ENCODE peak calls at places on chromosomes 2 and 18, in five cellular contexts. S is kidney, Y is colonic mucosa, M is stomach, D is breast epithelium. A is an unnamed sample.

GRCh38 chr2:100750143-100750542 is 69.8 kb upstream of the NPAS2 start:
- DNase-seq in S (no peak), Y (no peak), M (no peak), D (no peak), A (no peak)

GRCh38 chr18:62183578-62184195 is 3.2 kb downstream of the PIGN start:
- DNase-seq in S (no peak), D (no peak), Y (peak; percentile 54), M (no peak), A (peak; percentile 49)

GRCh38 chr2:142892715-142893114 is 15.3 kb downstream of the KYNU start:
- DNase-seq in Y (no peak), M (no peak), S (no peak), D (no peak), A (no peak)

GRCh38 chr2:151716721-151717120 is 17.6 kb downstream of the NEB start:
- DNase-seq in Y (no peak), S (no peak), M (no peak), D (no peak), A (no peak)

GRCh38 chr2:117536139-117536538 is 278.4 kb upstream of the DDX18 start:
- DNase-seq in D (no peak), S (no peak), Y (no peak), M (no peak), A (no peak)

GRCh38 chr2:33770023-33770422 is 170.9 kb upstream of the FAM98A start:
- DNase-seq in D (no peak), M (no peak), S (no peak), Y (no peak), A (no peak)

GRCh38 chr2:151817929-151818328 is 10.3 kb downstream of the ARL5A start:
- DNase-seq in S (no peak), M (no peak), Y (no peak), D (no peak), A (no peak)

GRCh38 chr2:246489-247145 is 17.2 kb downstream of the SH3YL1 start:
- DNase-seq in Y (peak; percentile 31), M (no peak), S (no peak), D (no peak), A (peak; percentile 44)

GRCh38 chr2:233844836-233845235 is 9.5 kb downstream of the HJURP start:
- DNase-seq in S (no peak), Y (no peak), M (peak; percentile 17), D (no peak), A (no peak)

GRCh38 chr2:142325870-142326269 is 195.1 kb upstream of the LRP1B start:
- DNase-seq in D (no peak), M (no peak), Y (no peak), S (no peak), A (peak; percentile 33)

GRCh38 chr18:48340502-48340901 is 68.7 kb downstream of the ZBTB7C start:
- DNase-seq in S (no peak), Y (no peak), M (no peak), D (no peak), A (peak; percentile 53)

GRCh38 chr2:33214436-33214835 is 262.0 kb upstream of the RASGRP3 start:
- DNase-seq in D (no peak), M (peak; percentile 74), Y (no peak), S (no peak), A (no peak)

GRCh38 chr18:30754846-30755245 is 287.7 kb downstream of the DSC3 start:
- DNase-seq in S (no peak), D (no peak), Y (no peak), M (no peak), A (no peak)

GRCh38 chr2:113847144-113847543 is 42.7 kb upstream of the ACTR3 start:
- DNase-seq in Y (no peak), S (no peak), D (no peak), M (no peak), A (no peak)

GRCh38 chr2:188898261-188898660 is 75.9 kb upstream of the COL3A1 start:
- DNase-seq in D (no peak), M (no peak), S (no peak), Y (no peak), A (no peak)

GRCh38 chr2:105187531-105187930 is 54.0 kb upstream of the GPR45 start:
- DNase-seq in M (no peak), Y (no peak), S (no peak), D (no peak), A (no peak)

GRCh38 chr2:197515277-197515797 is 529 bp upstream of the MOB4 start:
- DNase-seq in D (no peak), S (no peak), M (no peak), Y (peak; percentile 42), A (peak; percentile 20)

GRCh38 chr2:19649785-19650380 is 251.9 kb downstream of the TTC32 start:
- DNase-seq in S (no peak), Y (no peak), M (no peak), D (no peak), A (no peak)

GRCh38 chr2:205704101-205704741 is 21.9 kb downstream of the NRP2 start:
- DNase-seq in S (no peak), M (peak; percentile 69), Y (no peak), D (no peak), A (no peak)

GRCh38 chr18:21914739-21915319 is 174.2 kb downstream of the MIB1 start:
- DNase-seq in D (no peak), S (no peak), Y (peak; percentile 32), M (no peak), A (peak; percentile 35)

GRCh38 chr18:79588636-79589481 is 90.7 kb upstream of the CTDP1 start:
- DNase-seq in D (peak; percentile 71), M (peak; percentile 60), Y (peak; percentile 58), S (peak; percentile 96), A (no peak)

GRCh38 chr2:186349508-186349907 is 136.6 kb upstream of the ZC3H15 start:
- DNase-seq in D (no peak), M (no peak), S (no peak), Y (no peak), A (no peak)

GRCh38 chr2:64937341-64938230 is 51.6 kb upstream of the SLC1A4 start:
- DNase-seq in D (no peak), M (no peak), Y (no peak), S (peak; percentile 75), A (no peak)

GRCh38 chr2:158025263-158025996 is 76.2 kb upstream of the UPP2 start:
- DNase-seq in Y (no peak), S (no peak), D (no peak), M (no peak), A (no peak)

GRCh38 chr2:201149064-201149820 is 33.3 kb downstream of the CFLAR start:
- DNase-seq in Y (peak; percentile 49), D (no peak), S (no peak), M (no peak), A (no peak)

GRCh38 chr2:201144101-201145051 is 28.4 kb downstream of the CFLAR start:
- DNase-seq in M (no peak), S (no peak), D (no peak), Y (no peak), A (no peak)

GRCh38 chr2:201151127-201152074 is 31.5 kb upstream of the CASP10 start:
- DNase-seq in Y (no peak), M (no peak), D (no peak), S (no peak), A (no peak)

GRCh38 chr2:201150454-201151020 is 32.4 kb upstream of the CASP10 start:
- DNase-seq in D (no peak), Y (no peak), S (no peak), M (no peak), A (no peak)

GRCh38 chr2:201148434-201148833 is 32.5 kb downstream of the CFLAR start:
- DNase-seq in D (no peak), M (no peak), Y (no peak), S (no peak), A (no peak)
- H3K27ac ChIP-seq in D (no peak overlapping the region), M (peak overlapping the region; percentile 73), Y (peak overlapping the region; percentile 93), S (peak overlapping the region; percentile 71), A (no peak overlapping the region)

GRCh38 chr2:221353191-221353590 is 218.9 kb downstream of the EPHA4 start:
- DNase-seq in M (no peak), D (no peak), Y (no peak), S (no peak), A (no peak)
- H3K4me3 ChIP-seq in M (no peak overlapping the region), D (no peak overlapping the region), Y (no peak overlapping the region), S (no peak overlapping the region), A (no peak overlapping the region)

DNA sequence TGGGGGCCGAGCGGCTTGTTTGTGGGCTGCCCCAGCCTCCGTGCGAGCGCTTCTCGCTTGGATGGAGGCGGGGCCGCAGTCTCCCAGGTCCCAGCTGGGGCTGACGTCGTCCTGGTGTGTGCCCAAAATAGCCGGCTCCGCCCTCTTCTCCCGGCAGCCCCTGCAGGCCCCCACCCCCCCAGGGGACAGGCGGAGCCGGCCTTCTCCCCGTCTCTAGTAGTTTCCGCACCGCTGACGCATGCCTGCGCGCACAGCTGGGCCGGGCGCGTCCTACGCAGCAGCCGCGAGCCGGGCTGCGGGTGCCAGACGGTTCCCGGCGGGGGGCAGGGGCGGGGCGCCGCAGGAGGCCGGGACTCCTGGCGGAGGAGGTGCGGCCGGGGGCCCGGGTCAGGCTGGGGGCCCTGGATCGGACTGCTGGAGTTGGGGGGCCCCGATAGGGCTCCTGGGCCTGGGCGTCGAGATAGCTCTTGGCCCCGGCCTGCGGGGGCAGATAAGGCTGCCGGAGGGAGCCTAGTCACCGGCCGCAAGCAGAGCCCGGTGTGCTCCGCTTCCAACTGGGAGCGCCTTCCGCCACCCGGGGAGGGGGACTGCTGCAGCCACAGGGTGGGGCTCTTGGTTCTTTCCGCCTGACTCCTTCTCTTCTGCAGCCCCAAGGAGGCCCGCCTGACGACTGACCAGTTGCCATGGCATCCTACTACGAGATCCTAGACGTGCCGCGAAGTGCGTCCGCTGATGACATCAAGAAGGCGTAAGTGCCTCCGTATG is at the start of gene DNAJB2:
- DNase-seq in D (peak; percentile 98), M (peak; percentile 99), Y (peak; percentile 99), S (peak; percentile 100), A (peak; percentile 99)
- TF ChIP-seq CTCF in D (no peak), M (no peak), Y (no peak), S (no peak), A (no peak)

GRCh38 chr2:124678043-124678442 is 653.0 kb downstream of the CNTNAP5 start:
- DNase-seq in Y (no peak), S (no peak), D (no peak), M (no peak), A (no peak)
- H3K27ac ChIP-seq in Y (no peak overlapping the region), S (no peak overlapping the region), D (no peak overlapping the region), M (no peak overlapping the region), A (no peak overlapping the region)

A was measured in WERI-Rb-1.